ENCODE peak calls at places on chromosomes 5 and 9, in eight cellular contexts. One of them, this sample, is unnamed.

GRCh38 chr5:62354028-62354874 is 48.2 kb downstream of the KIF2A start:
- DNase-seq in AG10803: peak; percentile 65
- DNase-seq in tibial nerve: no peak
- DNase-seq in mucosa of descending colon: no peak
- DNase-seq in mesothelial cell of epicardium: no peak
- DNase-seq in fibroblast of pulmonary artery: peak; percentile 76
- DNase-seq in RWPE1: peak; percentile 57
- DNase-seq in cardiac muscle cell: peak; percentile 70
- DNase-seq in this sample: peak; percentile 62

GRCh38 chr5:11903121-11903613 is 1.1 kb downstream of the CTNND2 start:
- DNase-seq in AG10803: no peak
- DNase-seq in tibial nerve: no peak
- DNase-seq in mucosa of descending colon: no peak
- DNase-seq in mesothelial cell of epicardium: no peak
- DNase-seq in fibroblast of pulmonary artery: no peak
- DNase-seq in RWPE1: no peak
- DNase-seq in cardiac muscle cell: no peak
- DNase-seq in this sample: no peak

GRCh38 chr9:117734082-117734481 is 29.9 kb downstream of the TLR4 start:
- DNase-seq in AG10803: no peak
- DNase-seq in tibial nerve: no peak
- DNase-seq in mucosa of descending colon: no peak
- DNase-seq in mesothelial cell of epicardium: no peak
- DNase-seq in fibroblast of pulmonary artery: no peak
- DNase-seq in RWPE1: no peak
- DNase-seq in cardiac muscle cell: no peak
- DNase-seq in this sample: no peak

GRCh38 chr5:43573058-43573457 is 16.2 kb upstream of the PAIP1 start:
- DNase-seq in AG10803: peak; percentile 71
- DNase-seq in tibial nerve: no peak
- DNase-seq in mucosa of descending colon: no peak
- DNase-seq in mesothelial cell of epicardium: no peak
- DNase-seq in fibroblast of pulmonary artery: peak; percentile 67
- DNase-seq in RWPE1: no peak
- DNase-seq in cardiac muscle cell: peak; percentile 65
- DNase-seq in this sample: no peak

GRCh38 chr9:127865645-127866464 is 11.4 kb upstream of the ENG start:
- DNase-seq in AG10803: no peak
- DNase-seq in tibial nerve: no peak
- DNase-seq in mucosa of descending colon: no peak
- DNase-seq in mesothelial cell of epicardium: no peak
- DNase-seq in fibroblast of pulmonary artery: no peak
- DNase-seq in RWPE1: no peak
- DNase-seq in cardiac muscle cell: no peak
- DNase-seq in this sample: no peak

GRCh38 chr5:5968981-5969380 is 409.4 kb downstream of the MED10 start:
- DNase-seq in AG10803: no peak
- DNase-seq in tibial nerve: no peak
- DNase-seq in mucosa of descending colon: no peak
- DNase-seq in mesothelial cell of epicardium: no peak
- DNase-seq in fibroblast of pulmonary artery: no peak
- DNase-seq in RWPE1: no peak
- DNase-seq in cardiac muscle cell: no peak
- DNase-seq in this sample: no peak

GRCh38 chr9:6552738-6553121 is 92.8 kb downstream of the GLDC start:
- DNase-seq in AG10803: no peak
- DNase-seq in tibial nerve: no peak
- DNase-seq in mucosa of descending colon: no peak
- DNase-seq in mesothelial cell of epicardium: no peak
- DNase-seq in fibroblast of pulmonary artery: peak; percentile 47
- DNase-seq in RWPE1: no peak
- DNase-seq in cardiac muscle cell: peak; percentile 41
- DNase-seq in this sample: peak; percentile 20

GRCh38 chr9:31185831-31186230 is 1198.6 kb upstream of the ACO1 start:
- DNase-seq in AG10803: no peak
- DNase-seq in tibial nerve: no peak
- DNase-seq in mucosa of descending colon: no peak
- DNase-seq in mesothelial cell of epicardium: no peak
- DNase-seq in fibroblast of pulmonary artery: peak; percentile 43
- DNase-seq in RWPE1: peak; percentile 81
- DNase-seq in cardiac muscle cell: peak; percentile 38
- DNase-seq in this sample: no peak

GRCh38 chr5:6717687-6718086 is 4.5 kb downstream of the TENT4A start:
- DNase-seq in AG10803: no peak
- DNase-seq in tibial nerve: no peak
- DNase-seq in mucosa of descending colon: no peak
- DNase-seq in mesothelial cell of epicardium: no peak
- DNase-seq in fibroblast of pulmonary artery: no peak
- DNase-seq in RWPE1: no peak
- DNase-seq in cardiac muscle cell: no peak
- DNase-seq in this sample: no peak

GRCh38 chr5:139138790-139139189 is 59.4 kb downstream of the SIL1 start:
- DNase-seq in AG10803: peak; percentile 37
- DNase-seq in tibial nerve: no peak
- DNase-seq in mucosa of descending colon: no peak
- DNase-seq in mesothelial cell of epicardium: no peak
- DNase-seq in fibroblast of pulmonary artery: peak; percentile 55
- DNase-seq in RWPE1: peak; percentile 71
- DNase-seq in cardiac muscle cell: peak; percentile 50
- DNase-seq in this sample: peak; percentile 20

GRCh38 chr5:139446956-139447779 is 7.8 kb upstream of the DNAJC18 start:
- DNase-seq in AG10803: peak; percentile 58
- DNase-seq in tibial nerve: no peak
- DNase-seq in mucosa of descending colon: no peak
- DNase-seq in mesothelial cell of epicardium: no peak
- DNase-seq in fibroblast of pulmonary artery: peak; percentile 37
- DNase-seq in RWPE1: no peak
- DNase-seq in cardiac muscle cell: peak; percentile 41
- DNase-seq in this sample: peak; percentile 57

GRCh38 chr5:34919077-34919476 is 3.6 kb downstream of the BRIX1 start:
- DNase-seq in AG10803: no peak
- DNase-seq in tibial nerve: no peak
- DNase-seq in mucosa of descending colon: no peak
- DNase-seq in mesothelial cell of epicardium: no peak
- DNase-seq in fibroblast of pulmonary artery: no peak
- DNase-seq in RWPE1: no peak
- DNase-seq in cardiac muscle cell: no peak
- DNase-seq in this sample: no peak

GRCh38 chr5:173051746-173052145 is 4.4 kb upstream of the CREBRF start:
- DNase-seq in AG10803: peak; percentile 52
- DNase-seq in tibial nerve: no peak
- DNase-seq in mucosa of descending colon: no peak
- DNase-seq in mesothelial cell of epicardium: no peak
- DNase-seq in fibroblast of pulmonary artery: no peak
- DNase-seq in RWPE1: no peak
- DNase-seq in cardiac muscle cell: no peak
- DNase-seq in this sample: peak; percentile 67

GRCh38 chr9:136690104-136690840 is 3.0 kb upstream of the AGPAT2 start:
- DNase-seq in AG10803: no peak
- DNase-seq in tibial nerve: no peak
- DNase-seq in mucosa of descending colon: no peak
- DNase-seq in mesothelial cell of epicardium: no peak
- DNase-seq in fibroblast of pulmonary artery: no peak
- DNase-seq in RWPE1: no peak
- DNase-seq in cardiac muscle cell: no peak
- DNase-seq in this sample: no peak

GRCh38 chr9:96450613-96451544 is 910 bp downstream of the HABP4 start:
- DNase-seq in AG10803: peak; percentile 23
- DNase-seq in tibial nerve: no peak
- DNase-seq in mucosa of descending colon: peak; percentile 57
- DNase-seq in mesothelial cell of epicardium: peak; percentile 26
- DNase-seq in fibroblast of pulmonary artery: peak; percentile 21
- DNase-seq in RWPE1: peak; percentile 63
- DNase-seq in cardiac muscle cell: no peak
- DNase-seq in this sample: no peak

GRCh38 chr5:159850192-159850573 is 66.1 kb upstream of the ADRA1B start:
- DNase-seq in AG10803: peak; percentile 79
- DNase-seq in tibial nerve: no peak
- DNase-seq in mucosa of descending colon: no peak
- DNase-seq in mesothelial cell of epicardium: no peak
- DNase-seq in fibroblast of pulmonary artery: peak; percentile 33
- DNase-seq in RWPE1: peak; percentile 76
- DNase-seq in cardiac muscle cell: no peak
- DNase-seq in this sample: peak; percentile 85

GRCh38 chr5:111385970-111386831 is 126.1 kb downstream of the STARD4 start:
- DNase-seq in AG10803: no peak
- DNase-seq in tibial nerve: no peak
- DNase-seq in mucosa of descending colon: no peak
- DNase-seq in mesothelial cell of epicardium: no peak
- DNase-seq in fibroblast of pulmonary artery: no peak
- DNase-seq in RWPE1: no peak
- DNase-seq in cardiac muscle cell: no peak
- DNase-seq in this sample: no peak

GRCh38 chr5:124773291-124774001 is 27.0 kb upstream of the ZNF608 start:
- DNase-seq in AG10803: no peak
- DNase-seq in tibial nerve: no peak
- DNase-seq in mucosa of descending colon: no peak
- DNase-seq in mesothelial cell of epicardium: no peak
- DNase-seq in fibroblast of pulmonary artery: no peak
- DNase-seq in RWPE1: no peak
- DNase-seq in cardiac muscle cell: no peak
- DNase-seq in this sample: no peak

DNA sequence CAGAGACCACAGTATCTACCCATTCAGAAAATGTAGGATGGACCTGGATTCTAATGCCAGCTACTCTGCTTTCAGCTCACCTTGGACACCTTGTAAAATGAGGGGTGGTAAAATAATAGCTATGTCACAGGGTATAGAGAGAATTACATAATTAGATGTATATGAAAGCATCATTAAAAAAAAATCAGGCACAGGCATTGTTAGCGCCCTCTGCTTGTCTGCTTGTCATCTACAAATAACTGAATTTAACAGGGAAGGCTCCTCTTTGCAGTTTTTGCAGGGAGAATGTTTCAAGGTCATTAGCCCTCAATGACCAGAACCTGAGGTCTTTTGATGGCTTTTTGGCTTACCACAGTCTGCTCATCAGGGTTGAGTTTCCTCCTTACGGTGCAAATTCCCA is 58.0 kb downstream of the GPR21 start:
- DNase-seq in AG10803: no peak
- DNase-seq in tibial nerve: no peak
- DNase-seq in mucosa of descending colon: no peak
- DNase-seq in mesothelial cell of epicardium: no peak
- DNase-seq in fibroblast of pulmonary artery: no peak
- DNase-seq in RWPE1: no peak
- DNase-seq in cardiac muscle cell: no peak
- DNase-seq in this sample: no peak
- TF ChIP-seq CTCF in AG10803: peak; percentile 17
- TF ChIP-seq CTCF in tibial nerve: no peak
- TF ChIP-seq CTCF in mucosa of descending colon: no peak
- TF ChIP-seq CTCF in mesothelial cell of epicardium: no peak
- TF ChIP-seq CTCF in fibroblast of pulmonary artery: peak; percentile 15
- TF ChIP-seq CTCF in RWPE1: no peak
- TF ChIP-seq CTCF in cardiac muscle cell: no peak
- TF ChIP-seq CTCF in this sample: peak; percentile 44

GRCh38 chr9:99167120-99167519 is 54.6 kb downstream of the ALG2 start:
- DNase-seq in AG10803: no peak
- DNase-seq in tibial nerve: no peak
- DNase-seq in mucosa of descending colon: no peak
- DNase-seq in mesothelial cell of epicardium: no peak
- DNase-seq in fibroblast of pulmonary artery: no peak
- DNase-seq in RWPE1: no peak
- DNase-seq in cardiac muscle cell: no peak
- DNase-seq in this sample: no peak
- TF ChIP-seq CTCF in AG10803: no peak
- TF ChIP-seq CTCF in tibial nerve: no peak
- TF ChIP-seq CTCF in mucosa of descending colon: no peak
- TF ChIP-seq CTCF in mesothelial cell of epicardium: no peak
- TF ChIP-seq CTCF in fibroblast of pulmonary artery: no peak
- TF ChIP-seq CTCF in RWPE1: no peak
- TF ChIP-seq CTCF in cardiac muscle cell: no peak
- TF ChIP-seq CTCF in this sample: no peak

DNA sequence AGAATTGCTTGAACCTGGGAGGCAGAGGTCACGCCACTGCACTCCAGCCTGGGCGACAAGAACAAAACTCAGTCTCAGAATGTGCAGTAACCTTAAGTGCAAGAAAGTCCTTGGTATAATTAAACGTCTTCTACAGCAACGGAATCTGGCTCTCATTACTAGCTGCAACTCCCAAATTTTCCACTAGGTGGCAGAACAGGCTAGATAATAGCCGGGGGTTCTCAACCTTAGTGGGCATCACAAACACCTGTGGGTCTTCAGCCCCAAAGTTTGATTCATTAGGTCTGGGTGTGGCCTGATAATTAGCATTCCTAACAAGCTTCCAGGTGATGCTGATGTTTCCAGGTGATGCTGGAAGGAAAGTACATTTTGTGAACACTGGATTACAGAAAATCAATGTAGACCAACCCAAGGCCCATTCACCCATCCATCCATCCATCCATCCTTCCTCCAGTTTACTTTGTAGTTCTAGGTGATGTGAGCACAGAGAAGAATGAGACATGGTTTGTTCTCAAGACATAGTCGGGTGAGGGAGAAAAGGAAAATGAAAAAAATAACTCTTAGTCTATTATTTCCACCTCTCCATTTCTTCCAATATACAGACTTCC is 37.3 kb downstream of the FBXW2 start:
- DNase-seq in AG10803: peak; percentile 32
- DNase-seq in tibial nerve: peak; percentile 44
- DNase-seq in mucosa of descending colon: no peak
- DNase-seq in mesothelial cell of epicardium: peak; percentile 34
- DNase-seq in fibroblast of pulmonary artery: peak; percentile 62
- DNase-seq in RWPE1: peak; percentile 90
- DNase-seq in cardiac muscle cell: peak; percentile 55
- DNase-seq in this sample: peak; percentile 20
- TF ChIP-seq CTCF in AG10803: peak; percentile 92
- TF ChIP-seq CTCF in tibial nerve: peak; percentile 84
- TF ChIP-seq CTCF in mucosa of descending colon: no peak
- TF ChIP-seq CTCF in mesothelial cell of epicardium: peak; percentile 96
- TF ChIP-seq CTCF in fibroblast of pulmonary artery: peak; percentile 87
- TF ChIP-seq CTCF in RWPE1: peak; percentile 96
- TF ChIP-seq CTCF in cardiac muscle cell: peak; percentile 80
- TF ChIP-seq CTCF in this sample: peak; percentile 96

DNA sequence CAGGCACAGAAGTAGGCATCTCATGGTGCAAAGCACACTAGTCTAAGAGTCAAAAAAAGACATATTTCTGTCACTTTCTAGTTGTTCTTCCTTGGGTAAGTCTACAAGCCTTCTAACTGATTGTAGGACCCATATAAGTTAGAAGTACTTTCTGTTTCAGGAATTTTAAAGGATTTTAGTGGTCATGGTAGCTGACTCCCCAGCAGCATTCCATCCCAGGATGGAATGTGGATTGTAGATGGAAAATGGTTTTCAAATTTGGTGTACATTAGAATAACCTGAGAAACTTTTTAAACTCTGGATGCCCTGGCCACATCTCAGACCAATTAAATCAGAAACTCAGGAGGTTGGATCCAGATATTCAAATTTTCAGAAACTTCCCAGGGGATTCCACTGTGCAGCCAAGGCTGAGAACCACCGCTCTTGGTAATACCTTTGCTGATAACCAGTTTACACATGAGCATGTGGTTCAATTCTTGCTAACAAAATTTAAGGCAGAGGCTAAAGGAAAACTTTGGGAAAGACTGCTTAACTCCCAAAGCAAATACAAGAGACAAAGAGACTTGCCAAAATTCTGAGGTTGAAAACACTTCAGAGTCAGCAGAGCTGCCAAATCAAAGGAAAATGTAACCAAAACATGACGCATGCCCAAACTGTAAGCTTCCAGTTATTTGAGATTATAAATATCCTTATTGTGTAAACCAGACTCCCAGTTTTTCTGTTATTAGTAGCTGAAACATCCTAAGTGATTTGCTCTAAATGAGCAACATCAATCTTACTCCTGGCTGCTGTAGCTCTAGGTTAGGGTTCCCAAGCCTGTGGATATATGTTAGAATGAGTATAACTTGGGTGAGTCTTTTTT is 145.4 kb upstream of the MTAP start:
- DNase-seq in AG10803: peak; percentile 89
- DNase-seq in tibial nerve: no peak
- DNase-seq in mucosa of descending colon: no peak
- DNase-seq in mesothelial cell of epicardium: no peak
- DNase-seq in fibroblast of pulmonary artery: peak; percentile 93
- DNase-seq in RWPE1: no peak
- DNase-seq in cardiac muscle cell: peak; percentile 93
- DNase-seq in this sample: no peak
- TF ChIP-seq CTCF in AG10803: no peak
- TF ChIP-seq CTCF in tibial nerve: no peak
- TF ChIP-seq CTCF in mucosa of descending colon: no peak
- TF ChIP-seq CTCF in mesothelial cell of epicardium: no peak
- TF ChIP-seq CTCF in fibroblast of pulmonary artery: no peak
- TF ChIP-seq CTCF in RWPE1: no peak
- TF ChIP-seq CTCF in cardiac muscle cell: no peak
- TF ChIP-seq CTCF in this sample: no peak